ENCODE peak calls at places on chromosome 14, in nine cellular contexts. C, P, B, G, Q, A, K, Z and D are unnamed samples.

GRCh38 chr14:75295491-75296338 is 17.1 kb downstream of the FOS start:
- DNase-seq in A (peak), Q (peak), G (peak), Z (peak), P (peak), C (peak), B (no peak), K (peak), D (peak)

GRCh38 chr14:30559638-30560071 is 697 bp downstream of the G2E3 start:
- DNase-seq in B (no peak), Q (peak), G (peak), C (no peak), K (peak), Z (peak), A (no peak), P (peak), D (no peak)

GRCh38 chr14:105065280-105066228 is at the start of gene GPR132:
- DNase-seq in C (peak), Z (no peak), A (peak), G (peak), Q (no peak), B (no peak), P (no peak), K (no peak), D (no peak)

GRCh38 chr14:65997350-65997749 is 488.8 kb upstream of the CCDC196 start:
- DNase-seq in C (no peak), K (no peak), Z (no peak), P (no peak), B (no peak), A (no peak), G (no peak), Q (no peak), D (no peak)

GRCh38 chr14:77707724-77708408 is at the start of the genes ALKBH1 and SLIRP:
- DNase-seq in K (peak), Q (peak), P (peak), Z (peak), C (peak), A (peak), B (peak), G (peak), D (peak)

GRCh38 chr14:80388980-80389711 is 177.8 kb upstream of the DIO2 start:
- DNase-seq in A (no peak), Q (no peak), C (no peak), K (peak), P (no peak), B (peak), Z (peak), G (no peak), D (no peak)

GRCh38 chr14:61315288-61315687 is 6.1 kb upstream of the PRKCH start:
- DNase-seq in G (no peak), Z (no peak), K (no peak), C (no peak), A (no peak), Q (no peak), B (no peak), P (no peak), D (no peak)

GRCh38 chr14:65321370-65321875 is 91.1 kb upstream of the FUT8 start:
- DNase-seq in P (no peak), B (peak), Z (no peak), C (no peak), K (no peak), Q (no peak), A (no peak), G (peak), D (no peak)

GRCh38 chr14:54567634-54568561 is 970 bp downstream of the SAMD4A start:
- DNase-seq in P (peak), A (peak), C (peak), B (no peak), Z (peak), Q (peak), G (peak), K (peak), D (peak)

GRCh38 chr14:87896393-87897380 is 96.3 kb downstream of the GALC start:
- DNase-seq in A (no peak), C (no peak), P (peak), B (no peak), Z (peak), Q (peak), K (peak), G (peak), D (no peak)

GRCh38 chr14:34906287-34906686 is 31.1 kb upstream of the BAZ1A start:
- DNase-seq in A (no peak), G (no peak), C (no peak), Q (no peak), Z (no peak), B (no peak), P (no peak), K (no peak), D (no peak)

GRCh38 chr14:76942288-76942778 is 86.2 kb downstream of the IRF2BPL start:
- DNase-seq in B (no peak), P (no peak), K (no peak), C (no peak), Q (no peak), Z (no peak), G (no peak), A (no peak), D (no peak)

GRCh38 chr14:106843951-106844483 is 1317.6 kb downstream of the TMEM121 start:
- DNase-seq in A (no peak), Z (peak), G (peak), Q (no peak), C (no peak), K (no peak), B (no peak), P (no peak), D (peak)

GRCh38 chr14:89331398-89331797 is 85.6 kb downstream of the FOXN3 start:
- DNase-seq in G (peak), A (no peak), P (no peak), C (no peak), K (no peak), B (no peak), Z (no peak), Q (no peak), D (no peak)

GRCh38 chr14:26855051-26855753 is 257.4 kb upstream of the NOVA1 start:
- DNase-seq in C (no peak), G (no peak), Z (peak), K (peak), A (no peak), B (no peak), P (no peak), Q (no peak), D (no peak)

GRCh38 chr14:35895256-35895655 is 69.1 kb downstream of the BRMS1L start:
- DNase-seq in B (no peak), A (no peak), C (no peak), K (no peak), Q (no peak), G (no peak), Z (no peak), P (no peak), D (no peak)

GRCh38 chr14:80105488-80105994 is 105.8 kb downstream of the DIO2 start:
- DNase-seq in Q (no peak), P (no peak), G (no peak), Z (no peak), B (no peak), A (no peak), K (no peak), C (no peak), D (no peak)

GRCh38 chr14:34356267-34356660 is 105.8 kb downstream of the SPTSSA start:
- DNase-seq in A (no peak), Q (no peak), K (peak), G (no peak), P (no peak), Z (peak), B (no peak), C (no peak), D (no peak)

GRCh38 chr14:59249029-59249428 is 60.6 kb downstream of the DAAM1 start:
- DNase-seq in G (no peak), Z (no peak), Q (no peak), P (no peak), C (no peak), A (no peak), B (no peak), K (no peak), D (no peak)

GRCh38 chr14:39247256-39247655 is 13.5 kb downstream of the MIA2 start:
- DNase-seq in B (peak), C (no peak), P (no peak), K (peak), A (no peak), Z (peak), Q (no peak), G (no peak), D (no peak)

GRCh38 chr14:106141242-106142220 is 615.1 kb downstream of the TMEM121 start:
- DNase-seq in B (no peak), A (no peak), P (no peak), C (no peak), K (no peak), Q (no peak), G (no peak), Z (no peak), D (no peak)

GRCh38 chr14:52348796-52349195 is 34.7 kb downstream of the PTGER2 start:
- DNase-seq in C (no peak), B (no peak), Q (no peak), G (no peak), P (no peak), A (no peak), Z (peak), K (peak), D (no peak)

GRCh38 chr14:85090681-85091080 is 439.3 kb upstream of the FLRT2 start:
- DNase-seq in G (no peak), P (no peak), C (no peak), Q (no peak), Z (no peak), B (no peak), K (peak), A (no peak), D (no peak)

GRCh38 chr14:51517116-51517515 is 134.6 kb upstream of the FRMD6 start:
- DNase-seq in B (no peak), K (no peak), P (no peak), G (no peak), Q (no peak), C (no peak), A (no peak), Z (no peak), D (no peak)

GRCh38 chr14:64337901-64338615 is 43.9 kb upstream of the ESR2 start:
- DNase-seq in G (peak), Q (peak), B (no peak), A (no peak), C (no peak), K (peak), P (peak), Z (peak), D (no peak)

GRCh38 chr14:94362614-94363133 is 25.7 kb downstream of the SERPINA1 start:
- DNase-seq in P (no peak), A (no peak), C (no peak), B (no peak), G (no peak), K (no peak), Q (no peak), Z (no peak), D (no peak)

GRCh38 chr14:94364964-94365363 is 23.4 kb downstream of the SERPINA1 start:
- DNase-seq in Q (no peak), A (no peak), G (no peak), Z (no peak), P (no peak), B (no peak), K (no peak), C (peak), D (no peak)

GRCh38 chr14:94363171-94363624 is 25.2 kb downstream of the SERPINA1 start:
- DNase-seq in K (no peak), G (no peak), Z (no peak), C (peak), P (no peak), Q (no peak), B (no peak), A (no peak), D (no peak)

GRCh38 chr14:94365624-94366023 is 22.8 kb downstream of the SERPINA1 start:
- DNase-seq in K (no peak), Z (no peak), P (no peak), A (no peak), C (no peak), Q (no peak), G (no peak), B (no peak), D (no peak)

GRCh38 chr14:94364037-94364436 is 24.4 kb downstream of the SERPINA1 start:
- DNase-seq in G (no peak), C (peak), K (no peak), B (no peak), P (no peak), Q (no peak), Z (no peak), A (no peak), D (no peak)
- H3K4me3 ChIP-seq in G (no peak), C (no peak), K (no peak), B (no peak), P (no peak), Q (no peak), Z (no peak), A (no peak), D (no peak)

DNA sequence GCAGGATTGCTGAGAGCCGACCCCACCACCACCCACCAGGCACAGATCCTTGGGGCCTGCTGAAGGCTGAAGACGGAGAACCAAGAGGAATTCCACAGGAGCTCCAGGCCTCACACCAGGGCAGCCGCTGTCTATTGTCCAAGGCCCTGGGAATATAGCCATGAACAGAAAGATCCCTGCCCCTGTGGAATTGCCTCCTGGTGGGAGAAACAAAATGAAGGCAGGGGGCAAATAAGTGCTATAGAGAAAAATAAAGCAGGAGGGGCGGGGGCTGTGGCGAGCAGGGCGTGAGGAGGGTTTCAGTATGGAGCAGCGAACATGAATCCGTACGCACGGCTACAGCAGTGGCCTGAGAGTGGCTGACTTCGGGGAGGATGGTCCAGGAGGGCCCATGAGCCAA is 96.1 kb downstream of the EML1 start:
- DNase-seq in G (no peak), Q (peak), Z (no peak), C (no peak), B (no peak), A (no peak), P (no peak), K (no peak), D (no peak)
- H3K4me3 ChIP-seq in G (no peak), Q (no peak), Z (no peak), C (no peak), B (no peak), A (no peak), P (no peak), K (no peak), D (no peak)

GRCh38 chr14:63295991-63296630 is 22.6 kb downstream of the GPHB5 start:
- DNase-seq in C (no peak), P (peak), Z (no peak), A (no peak), G (no peak), Q (no peak), B (no peak), K (peak), D (no peak)
- H3K4me3 ChIP-seq in C (peak), P (no peak), Z (no peak), A (peak), G (no peak), Q (no peak), B (no peak), K (no peak), D (no peak)

GRCh38 chr14:92475037-92475436 is 38.5 kb upstream of the RIN3 start:
- DNase-seq in G (no peak), B (no peak), Z (no peak), A (no peak), C (no peak), Q (no peak), P (no peak), K (no peak), D (no peak)
- H3K4me3 ChIP-seq in G (no peak), B (no peak), Z (no peak), A (no peak), C (no peak), Q (no peak), P (no peak), K (no peak), D (no peak)

DNA sequence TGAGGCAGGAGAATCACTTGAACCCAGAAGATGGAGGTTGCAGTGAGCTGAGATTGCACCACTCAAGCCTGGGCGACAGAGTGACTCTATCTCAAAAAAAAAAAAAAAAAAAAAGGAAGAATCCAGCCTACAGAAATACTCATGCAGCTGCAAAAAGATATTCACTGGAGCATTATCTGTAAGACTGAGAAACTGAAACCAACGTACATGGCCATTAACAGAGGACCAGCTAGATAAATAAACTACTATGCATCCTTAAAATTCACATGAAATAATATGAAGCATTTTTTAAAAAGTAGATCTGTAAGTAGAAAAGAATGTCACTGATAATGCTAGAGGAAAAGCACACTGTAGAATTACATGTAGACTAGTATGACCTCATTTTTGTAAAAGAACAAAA is 3.5 kb downstream of the SLC7A7 start:
- DNase-seq in K (peak), B (no peak), P (no peak), Q (no peak), A (no peak), Z (peak), G (peak), C (no peak), D (no peak)
- H3K4me3 ChIP-seq in K (no peak), B (no peak), P (no peak), Q (no peak), A (no peak), Z (no peak), G (peak), C (no peak), D (no peak)

DNA sequence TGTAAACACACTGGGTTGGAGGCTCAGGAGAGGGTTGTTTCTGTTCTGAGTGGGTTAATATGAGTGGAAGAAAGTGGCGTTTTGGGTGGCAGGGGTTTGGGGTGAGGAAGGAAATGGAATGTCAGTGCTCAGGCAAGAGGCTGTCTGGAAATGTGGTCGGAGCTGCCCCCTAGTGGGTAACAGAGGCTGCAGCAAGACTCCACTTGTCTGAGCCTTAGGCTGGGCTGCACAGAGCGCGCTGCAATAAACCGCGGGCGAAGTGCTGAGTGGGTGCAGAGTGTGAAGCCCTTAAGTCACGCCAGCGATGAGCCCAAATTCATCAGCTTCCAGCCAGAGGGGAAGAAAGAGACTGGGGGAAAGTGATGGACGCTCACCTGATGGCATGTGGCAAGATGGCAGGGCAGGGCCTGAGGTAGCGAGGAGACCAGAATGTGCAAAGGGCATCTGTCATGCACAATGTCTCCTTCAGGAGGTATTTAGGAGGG is 12.3 kb downstream of the VSX2 start:
- DNase-seq in K (peak), Q (no peak), A (peak), C (no peak), P (peak), B (peak), G (peak), Z (peak), D (peak)
- H3K4me3 ChIP-seq in K (peak), Q (no peak), A (peak), C (peak), P (no peak), B (peak), G (no peak), Z (peak), D (no peak)

DNA sequence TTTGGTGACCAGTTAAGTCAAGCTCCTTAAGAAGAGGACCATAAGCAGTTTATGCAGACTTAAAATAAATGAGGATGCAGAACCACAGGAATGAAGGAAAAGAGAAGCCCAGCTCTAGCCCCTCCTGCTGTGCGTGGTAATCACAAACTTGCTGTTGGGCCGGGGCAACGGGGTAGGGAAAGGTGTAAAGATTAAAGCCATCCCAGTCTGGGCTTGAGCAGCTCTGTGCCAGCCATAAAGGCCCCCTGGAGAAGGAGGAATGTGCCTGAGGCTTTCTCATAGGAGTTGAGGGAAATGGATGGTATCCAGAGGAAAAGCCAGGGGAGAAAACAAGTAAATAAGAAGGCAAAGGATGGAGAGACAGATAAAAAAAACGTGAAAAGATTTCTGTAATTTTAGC is 25.1 kb downstream of the TEP1 start:
- DNase-seq in C (no peak), Q (no peak), G (no peak), K (no peak), Z (no peak), P (no peak), A (no peak), B (no peak), D (no peak)
- H3K4me3 ChIP-seq in C (no peak), Q (no peak), G (no peak), K (no peak), Z (no peak), P (no peak), A (no peak), B (no peak), D (no peak)

DNA sequence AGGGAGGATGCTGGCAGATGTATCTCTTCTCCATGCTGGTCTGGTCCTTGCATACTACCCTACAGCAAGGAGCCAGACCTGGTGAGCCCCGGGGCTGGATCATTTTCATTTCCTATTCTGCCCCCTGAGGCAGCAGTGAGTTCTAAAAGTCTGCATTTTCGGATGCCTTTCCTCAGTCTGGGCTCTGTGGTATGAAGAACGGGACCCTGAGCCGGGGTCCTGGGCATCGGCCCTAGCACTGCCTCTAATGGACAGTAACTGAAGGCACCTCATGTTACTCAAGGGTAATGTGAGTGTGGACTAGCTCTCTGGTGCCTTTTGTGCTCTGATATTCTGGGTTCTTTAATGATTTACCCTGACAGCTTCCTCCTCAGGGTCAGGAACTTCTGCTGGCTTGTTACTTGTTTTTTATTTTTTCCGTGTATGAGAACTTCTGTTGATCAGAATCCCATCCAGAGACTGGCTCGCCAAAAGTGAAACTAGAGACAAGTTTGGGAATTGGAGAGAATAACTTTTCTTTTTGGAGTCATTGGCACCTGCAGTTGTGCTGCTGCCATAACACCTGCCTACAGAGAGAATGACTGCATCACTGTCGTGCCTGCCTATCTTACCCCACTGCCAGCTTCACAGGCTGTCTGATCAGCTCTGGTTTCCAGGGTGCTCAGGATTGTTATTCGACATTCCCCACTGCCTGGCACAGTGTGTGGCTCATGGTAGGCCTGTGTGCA is 62.3 kb downstream of the SUSD6 start:
- DNase-seq in Z (no peak), Q (no peak), G (peak), K (no peak), P (peak), C (no peak), B (no peak), A (no peak), D (no peak)
- H3K4me3 ChIP-seq in Z (no peak), Q (no peak), G (peak), K (no peak), P (no peak), C (peak), B (no peak), A (peak), D (no peak)

GRCh38 chr14:22232486-22232885 is 356.5 kb downstream of the DAD1 start:
- DNase-seq in K (no peak), B (no peak), P (no peak), Q (no peak), C (no peak), G (no peak), A (no peak), Z (no peak), D (no peak)
- H3K4me3 ChIP-seq in K (no peak), B (no peak), P (no peak), Q (no peak), C (no peak), G (no peak), A (no peak), Z (no peak), D (no peak)